ENCODE peak calls at places on chromosomes 16 and 17, in six cellular contexts. One of them, this sample, is unnamed.

GRCh38 chr17:44892250-44892649 is 7.0 kb downstream of the EFTUD2 start:
- DNase-seq in GM23338: no peak
- DNase-seq in AG10803: no peak
- DNase-seq in CD4-positive, alpha-beta T cell: no peak
- DNase-seq in progenitor cell of endocrine pancreas: no peak
- DNase-seq in neural crest cell: no peak
- DNase-seq in this sample: no peak

GRCh38 chr16:3752984-3753383 is 35.7 kb upstream of the TRAP1 start:
- DNase-seq in GM23338: peak
- DNase-seq in AG10803: no peak
- DNase-seq in CD4-positive, alpha-beta T cell: no peak
- DNase-seq in progenitor cell of endocrine pancreas: no peak
- DNase-seq in neural crest cell: no peak
- DNase-seq in this sample: no peak

GRCh38 chr16:31711344-31711845 is 162.2 kb upstream of the ZNF267 start:
- DNase-seq in GM23338: peak
- DNase-seq in AG10803: no peak
- DNase-seq in CD4-positive, alpha-beta T cell: no peak
- DNase-seq in progenitor cell of endocrine pancreas: no peak
- DNase-seq in neural crest cell: no peak
- DNase-seq in this sample: no peak

GRCh38 chr16:3070608-3071111 is 5.2 kb downstream of the IL32 start:
- DNase-seq in GM23338: no peak
- DNase-seq in AG10803: no peak
- DNase-seq in CD4-positive, alpha-beta T cell: no peak
- DNase-seq in progenitor cell of endocrine pancreas: no peak
- DNase-seq in neural crest cell: no peak
- DNase-seq in this sample: no peak

GRCh38 chr16:54289242-54290051 is 2.9 kb upstream of the IRX3 start:
- DNase-seq in GM23338: peak
- DNase-seq in AG10803: no peak
- DNase-seq in CD4-positive, alpha-beta T cell: no peak
- DNase-seq in progenitor cell of endocrine pancreas: peak
- DNase-seq in neural crest cell: no peak
- DNase-seq in this sample: peak

GRCh38 chr17:44902135-44902760 is 3.0 kb upstream of the EFTUD2 start:
- DNase-seq in GM23338: no peak
- DNase-seq in AG10803: no peak
- DNase-seq in CD4-positive, alpha-beta T cell: no peak
- DNase-seq in progenitor cell of endocrine pancreas: no peak
- DNase-seq in neural crest cell: no peak
- DNase-seq in this sample: no peak

GRCh38 chr17:30208214-30208613 is 27.3 kb downstream of the SLC6A4 start:
- DNase-seq in GM23338: no peak
- DNase-seq in AG10803: no peak
- DNase-seq in CD4-positive, alpha-beta T cell: no peak
- DNase-seq in progenitor cell of endocrine pancreas: no peak
- DNase-seq in neural crest cell: no peak
- DNase-seq in this sample: no peak

GRCh38 chr17:41547921-41548843 is 20.1 kb upstream of the KRT19 start:
- DNase-seq in GM23338: no peak
- DNase-seq in AG10803: peak
- DNase-seq in CD4-positive, alpha-beta T cell: peak
- DNase-seq in progenitor cell of endocrine pancreas: no peak
- DNase-seq in neural crest cell: no peak
- DNase-seq in this sample: no peak

GRCh38 chr17:80791758-80792284 is 199.8 kb upstream of the CHMP6 start:
- DNase-seq in GM23338: no peak
- DNase-seq in AG10803: peak
- DNase-seq in CD4-positive, alpha-beta T cell: no peak
- DNase-seq in progenitor cell of endocrine pancreas: no peak
- DNase-seq in neural crest cell: no peak
- DNase-seq in this sample: no peak

GRCh38 chr17:81391964-81392908 is 3.0 kb upstream of the BAHCC1 start:
- DNase-seq in GM23338: peak
- DNase-seq in AG10803: peak
- DNase-seq in CD4-positive, alpha-beta T cell: no peak
- DNase-seq in progenitor cell of endocrine pancreas: no peak
- DNase-seq in neural crest cell: no peak
- DNase-seq in this sample: no peak

GRCh38 chr17:45230787-45231480 is 9.2 kb downstream of the FMNL1 start:
- DNase-seq in GM23338: no peak
- DNase-seq in AG10803: peak
- DNase-seq in CD4-positive, alpha-beta T cell: no peak
- DNase-seq in progenitor cell of endocrine pancreas: no peak
- DNase-seq in neural crest cell: no peak
- DNase-seq in this sample: no peak

GRCh38 chr16:65075877-65076276 is 46.0 kb downstream of the CDH11 start:
- DNase-seq in GM23338: no peak
- DNase-seq in AG10803: no peak
- DNase-seq in CD4-positive, alpha-beta T cell: no peak
- DNase-seq in progenitor cell of endocrine pancreas: no peak
- DNase-seq in neural crest cell: no peak
- DNase-seq in this sample: no peak
- TF ChIP-seq CTCF in GM23338: no peak
- TF ChIP-seq CTCF in AG10803: no peak
- TF ChIP-seq CTCF in CD4-positive, alpha-beta T cell: no peak
- TF ChIP-seq CTCF in progenitor cell of endocrine pancreas: no peak
- TF ChIP-seq CTCF in neural crest cell: no peak
- TF ChIP-seq CTCF in this sample: no peak

DNA sequence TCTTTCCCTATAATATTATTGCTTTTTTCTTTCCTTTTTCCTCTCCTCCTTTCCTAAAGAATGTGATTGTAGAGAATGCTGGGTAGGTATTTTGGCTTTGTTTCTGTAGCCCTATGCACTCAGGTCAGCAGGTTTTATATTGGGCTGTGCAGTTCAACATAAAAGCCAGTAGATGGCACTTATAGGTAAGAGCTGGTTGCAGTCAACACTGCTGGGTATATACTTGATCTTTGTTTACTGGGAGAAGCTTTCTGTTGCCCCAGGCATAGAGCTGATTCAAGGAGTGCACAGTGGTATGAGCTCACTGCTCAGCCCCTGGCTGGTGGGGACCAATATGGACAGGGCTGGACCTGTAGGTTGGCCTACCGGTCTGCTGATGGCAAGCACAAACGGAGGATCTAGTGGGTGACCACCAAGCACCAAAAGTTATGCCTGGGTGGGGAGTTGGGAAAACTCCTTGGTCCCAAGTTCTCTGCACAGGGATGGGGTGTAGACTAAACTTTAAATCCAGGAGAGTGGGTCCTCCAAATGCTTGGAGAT is 378.9 kb downstream of the PMP22 start:
- DNase-seq in GM23338: peak
- DNase-seq in AG10803: peak
- DNase-seq in CD4-positive, alpha-beta T cell: no peak
- DNase-seq in progenitor cell of endocrine pancreas: no peak
- DNase-seq in neural crest cell: no peak
- DNase-seq in this sample: no peak
- TF ChIP-seq CTCF in GM23338: peak
- TF ChIP-seq CTCF in AG10803: peak
- TF ChIP-seq CTCF in CD4-positive, alpha-beta T cell: no peak
- TF ChIP-seq CTCF in progenitor cell of endocrine pancreas: peak
- TF ChIP-seq CTCF in neural crest cell: peak
- TF ChIP-seq CTCF in this sample: no peak

GRCh38 chr17:33200587-33200986 is 92.5 kb downstream of the ASIC2 start:
- DNase-seq in GM23338: peak
- DNase-seq in AG10803: no peak
- DNase-seq in CD4-positive, alpha-beta T cell: no peak
- DNase-seq in progenitor cell of endocrine pancreas: no peak
- DNase-seq in neural crest cell: no peak
- DNase-seq in this sample: peak
- TF ChIP-seq CTCF in GM23338: peak
- TF ChIP-seq CTCF in AG10803: peak
- TF ChIP-seq CTCF in CD4-positive, alpha-beta T cell: no peak
- TF ChIP-seq CTCF in progenitor cell of endocrine pancreas: peak
- TF ChIP-seq CTCF in neural crest cell: peak
- TF ChIP-seq CTCF in this sample: no peak

DNA sequence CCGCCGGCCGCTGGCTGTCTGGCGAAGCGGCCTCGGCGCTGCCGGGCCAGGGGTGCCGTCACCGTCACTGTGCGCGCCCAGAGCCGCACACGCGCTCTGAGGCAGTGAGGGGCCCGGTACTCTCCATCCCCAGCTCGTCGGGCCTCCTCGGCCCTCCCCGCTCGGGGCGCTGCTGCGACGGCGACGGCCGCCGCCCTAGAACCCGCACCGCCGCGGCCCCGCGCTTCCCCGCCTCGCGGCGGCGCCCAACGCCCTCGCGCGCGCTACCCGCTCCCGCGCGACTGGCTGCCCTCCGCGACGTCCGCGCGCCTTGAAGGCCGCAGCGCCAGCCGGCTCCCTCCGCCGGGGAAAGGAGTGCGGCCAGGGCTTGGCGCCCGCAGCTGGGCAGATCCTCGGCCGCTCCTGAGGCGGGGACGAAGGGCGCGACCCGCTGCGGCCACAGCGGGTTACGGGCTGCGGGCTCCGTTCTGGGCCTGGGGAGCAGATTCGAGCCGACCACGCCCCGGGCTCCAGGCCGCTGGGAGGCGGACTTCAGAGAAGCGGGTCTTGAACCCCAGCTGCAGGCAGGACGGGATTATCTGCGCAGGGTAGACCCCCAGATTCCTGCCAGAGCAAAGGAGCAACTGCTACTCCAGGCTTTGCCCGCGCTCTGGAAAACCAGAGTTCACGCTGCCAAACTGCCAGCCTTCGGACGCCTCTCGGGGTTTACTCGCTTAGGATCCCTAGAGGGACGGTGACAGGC is at the start of gene ULK2:
- DNase-seq in GM23338: peak
- DNase-seq in AG10803: peak
- DNase-seq in CD4-positive, alpha-beta T cell: peak
- DNase-seq in progenitor cell of endocrine pancreas: peak
- DNase-seq in neural crest cell: peak
- DNase-seq in this sample: peak
- TF ChIP-seq CTCF in GM23338: peak
- TF ChIP-seq CTCF in AG10803: no peak
- TF ChIP-seq CTCF in CD4-positive, alpha-beta T cell: no peak
- TF ChIP-seq CTCF in progenitor cell of endocrine pancreas: peak
- TF ChIP-seq CTCF in neural crest cell: peak
- TF ChIP-seq CTCF in this sample: no peak

GRCh38 chr17:62724398-62725146 is 83.5 kb downstream of the MARCHF10 start:
- DNase-seq in GM23338: no peak
- DNase-seq in AG10803: no peak
- DNase-seq in CD4-positive, alpha-beta T cell: peak
- DNase-seq in progenitor cell of endocrine pancreas: no peak
- DNase-seq in neural crest cell: no peak
- DNase-seq in this sample: no peak
- TF ChIP-seq CTCF in GM23338: no peak
- TF ChIP-seq CTCF in AG10803: no peak
- TF ChIP-seq CTCF in CD4-positive, alpha-beta T cell: no peak
- TF ChIP-seq CTCF in progenitor cell of endocrine pancreas: no peak
- TF ChIP-seq CTCF in neural crest cell: no peak
- TF ChIP-seq CTCF in this sample: no peak

GRCh38 chr17:8122391-8122922 is 1.4 kb downstream of the HES7 start:
- DNase-seq in GM23338: peak
- DNase-seq in AG10803: peak
- DNase-seq in CD4-positive, alpha-beta T cell: no peak
- DNase-seq in progenitor cell of endocrine pancreas: no peak
- DNase-seq in neural crest cell: peak
- DNase-seq in this sample: no peak

GRCh38 chr17:8121531-8122390 is 2.1 kb downstream of the HES7 start:
- DNase-seq in GM23338: peak
- DNase-seq in AG10803: peak
- DNase-seq in CD4-positive, alpha-beta T cell: peak
- DNase-seq in progenitor cell of endocrine pancreas: peak
- DNase-seq in neural crest cell: peak
- DNase-seq in this sample: peak

GRCh38 chr17:8118769-8119574 is 658 bp upstream of the ALOXE3 start:
- DNase-seq in GM23338: peak
- DNase-seq in AG10803: peak
- DNase-seq in CD4-positive, alpha-beta T cell: peak
- DNase-seq in progenitor cell of endocrine pancreas: peak
- DNase-seq in neural crest cell: peak
- DNase-seq in this sample: peak

GRCh38 chr17:8119575-8120519 is 1.5 kb upstream of the ALOXE3 start:
- DNase-seq in GM23338: peak
- DNase-seq in AG10803: peak
- DNase-seq in CD4-positive, alpha-beta T cell: peak
- DNase-seq in progenitor cell of endocrine pancreas: peak
- DNase-seq in neural crest cell: peak
- DNase-seq in this sample: peak

GRCh38 chr17:8120520-8121443 is 2.5 kb upstream of the ALOXE3 start:
- DNase-seq in GM23338: peak
- DNase-seq in AG10803: peak
- DNase-seq in CD4-positive, alpha-beta T cell: peak
- DNase-seq in progenitor cell of endocrine pancreas: peak
- DNase-seq in neural crest cell: peak
- DNase-seq in this sample: peak
- TF ChIP-seq CTCF in GM23338: peak
- TF ChIP-seq CTCF in AG10803: peak
- TF ChIP-seq CTCF in CD4-positive, alpha-beta T cell: peak
- TF ChIP-seq CTCF in progenitor cell of endocrine pancreas: peak
- TF ChIP-seq CTCF in neural crest cell: peak
- TF ChIP-seq CTCF in this sample: no peak